ENCODE peak calls at places on chromosomes 12 and 14, in eight cellular contexts. I, X, J, H, F, T, O and W are unnamed samples.

GRCh38 chr14:78605065-78605762 is 435.0 kb downstream of the NRXN3 start:
- DNase-seq in F (no peak), J (no peak), X (no peak), O (no peak), H (no peak), T (no peak), I (no peak), W (no peak)

GRCh38 chr12:1919763-1920162 is 1.3 kb upstream of the CACNA2D4 start:
- DNase-seq in X (no peak), I (no peak), H (no peak), J (no peak), O (no peak), T (no peak), F (no peak), W (no peak)

GRCh38 chr12:92020983-92021664 is 124.5 kb downstream of the BTG1 start:
- DNase-seq in X (no peak), O (no peak), F (no peak), I (no peak), T (no peak), H (no peak), J (peak; percentile 27), W (no peak)

GRCh38 chr12:79434561-79434960 is 256.2 kb downstream of the PAWR start:
- DNase-seq in H (no peak), J (no peak), T (no peak), F (no peak), O (no peak), I (no peak), X (no peak), W (no peak)

GRCh38 chr12:66964629-66965028 is 285.8 kb upstream of the GRIP1 start:
- DNase-seq in J (no peak), I (peak; percentile 42), F (no peak), T (peak; percentile 87), X (no peak), O (no peak), H (no peak), W (peak; percentile 23)

GRCh38 chr12:122190842-122191668 is 8.1 kb downstream of the LRRC43 start:
- DNase-seq in F (peak; percentile 72), H (peak; percentile 48), I (peak; percentile 68), O (peak; percentile 81), J (peak; percentile 59), X (peak; percentile 84), T (peak; percentile 62), W (no peak)

GRCh38 chr14:61545716-61546455 is 149.4 kb upstream of the HIF1A start:
- DNase-seq in O (no peak), I (no peak), X (no peak), H (no peak), T (no peak), F (no peak), J (no peak), W (no peak)

GRCh38 chr12:124395986-124396385 is 101.1 kb downstream of the RFLNA start:
- DNase-seq in H (no peak), F (no peak), O (no peak), T (no peak), X (peak; percentile 53), J (no peak), I (no peak), W (no peak)

GRCh38 chr14:55915464-55915863 is 202.7 kb upstream of the PELI2 start:
- DNase-seq in F (no peak), T (peak; percentile 40), H (no peak), J (no peak), O (no peak), I (no peak), X (no peak), W (no peak)

GRCh38 chr12:16606936-16607335 is 974 bp upstream of the LMO3 start:
- DNase-seq in F (no peak), T (no peak), H (no peak), X (no peak), O (peak; percentile 20), I (no peak), J (no peak), W (no peak)

GRCh38 chr12:120361506-120362208 is 7.3 kb downstream of the MSI1 start:
- DNase-seq in J (peak; percentile 34), H (peak; percentile 48), F (no peak), T (peak; percentile 67), O (peak; percentile 100), X (peak; percentile 28), I (peak; percentile 20), W (peak; percentile 12)

GRCh38 chr12:57952766-57953165 is 11.4 kb downstream of the ATP23 start:
- DNase-seq in X (no peak), F (no peak), T (no peak), H (no peak), I (no peak), J (no peak), O (no peak), W (no peak)

GRCh38 chr12:114799574-114800487 is 115.9 kb upstream of the TBX3 start:
- DNase-seq in J (peak; percentile 41), O (peak; percentile 71), I (no peak), T (no peak), F (peak; percentile 58), H (peak; percentile 83), X (peak; percentile 15), W (no peak)

GRCh38 chr14:54772451-54772881 is 130.2 kb downstream of the GCH1 start:
- DNase-seq in X (no peak), H (no peak), T (no peak), J (peak; percentile 59), O (no peak), I (no peak), F (no peak), W (no peak)

GRCh38 chr14:75547552-75548250 is 25.4 kb downstream of the BATF start:
- DNase-seq in T (no peak), O (no peak), I (no peak), H (no peak), X (no peak), F (no peak), J (no peak), W (no peak)

GRCh38 chr14:104266643-104267575 is 128.5 kb downstream of the KIF26A start:
- DNase-seq in H (no peak), X (no peak), T (no peak), O (no peak), J (no peak), F (no peak), I (no peak), W (no peak)

GRCh38 chr12:131093971-131094830 is 140.5 kb downstream of the ADGRD1 start:
- DNase-seq in J (no peak), X (peak; percentile 4), H (no peak), T (no peak), I (no peak), O (no peak), F (no peak), W (no peak)

DNA sequence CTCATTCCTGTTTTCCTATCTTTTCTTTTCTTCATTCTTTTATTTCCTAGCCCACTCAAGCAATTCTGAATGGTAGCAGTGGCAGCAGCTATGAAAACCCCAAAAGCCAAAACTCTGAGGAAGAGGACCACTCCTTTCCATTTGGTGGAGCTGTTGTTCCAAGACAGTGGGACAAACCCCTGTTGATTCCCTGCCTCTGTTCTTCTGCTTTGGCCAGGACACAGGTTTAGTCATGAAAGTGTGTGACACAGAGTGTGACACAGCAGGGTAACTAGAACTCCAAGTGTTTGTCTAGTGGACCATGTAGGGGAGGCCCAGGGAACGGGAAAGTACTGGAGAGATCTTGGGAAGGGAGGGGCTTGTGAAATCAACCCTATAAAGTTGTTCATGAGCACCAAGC is 71.1 kb downstream of the PTCSC3 start:
- DNase-seq in J (no peak), F (peak; percentile 40), X (no peak), I (no peak), O (peak; percentile 75), T (no peak), H (no peak), W (peak; percentile 50)
- TF ChIP-seq CTCF in J (peak; percentile 6), F (peak; percentile 46), X (no peak), I (no peak), O (peak; percentile 75), T (peak; percentile 15), H (no peak), W (peak; percentile 43)

GRCh38 chr12:62933871-62934798 is 815 bp downstream of the PPM1H start:
- DNase-seq in T (peak; percentile 15), X (peak; percentile 35), J (peak; percentile 4), H (peak; percentile 60), F (no peak), O (peak; percentile 65), I (no peak), W (no peak)

GRCh38 chr12:62928632-62929031 is 6.3 kb downstream of the PPM1H start:
- DNase-seq in J (no peak), O (no peak), H (no peak), T (no peak), F (no peak), X (no peak), I (no peak), W (no peak)

GRCh38 chr12:62933220-62933870 is 1.6 kb downstream of the PPM1H start:
- DNase-seq in T (no peak), F (no peak), I (no peak), O (peak; percentile 57), J (no peak), X (peak; percentile 22), H (peak; percentile 36), W (no peak)

GRCh38 chr12:62931481-62931880 is 3.5 kb downstream of the PPM1H start:
- DNase-seq in F (no peak), T (no peak), I (no peak), O (no peak), H (no peak), J (no peak), X (no peak), W (no peak)

DNA sequence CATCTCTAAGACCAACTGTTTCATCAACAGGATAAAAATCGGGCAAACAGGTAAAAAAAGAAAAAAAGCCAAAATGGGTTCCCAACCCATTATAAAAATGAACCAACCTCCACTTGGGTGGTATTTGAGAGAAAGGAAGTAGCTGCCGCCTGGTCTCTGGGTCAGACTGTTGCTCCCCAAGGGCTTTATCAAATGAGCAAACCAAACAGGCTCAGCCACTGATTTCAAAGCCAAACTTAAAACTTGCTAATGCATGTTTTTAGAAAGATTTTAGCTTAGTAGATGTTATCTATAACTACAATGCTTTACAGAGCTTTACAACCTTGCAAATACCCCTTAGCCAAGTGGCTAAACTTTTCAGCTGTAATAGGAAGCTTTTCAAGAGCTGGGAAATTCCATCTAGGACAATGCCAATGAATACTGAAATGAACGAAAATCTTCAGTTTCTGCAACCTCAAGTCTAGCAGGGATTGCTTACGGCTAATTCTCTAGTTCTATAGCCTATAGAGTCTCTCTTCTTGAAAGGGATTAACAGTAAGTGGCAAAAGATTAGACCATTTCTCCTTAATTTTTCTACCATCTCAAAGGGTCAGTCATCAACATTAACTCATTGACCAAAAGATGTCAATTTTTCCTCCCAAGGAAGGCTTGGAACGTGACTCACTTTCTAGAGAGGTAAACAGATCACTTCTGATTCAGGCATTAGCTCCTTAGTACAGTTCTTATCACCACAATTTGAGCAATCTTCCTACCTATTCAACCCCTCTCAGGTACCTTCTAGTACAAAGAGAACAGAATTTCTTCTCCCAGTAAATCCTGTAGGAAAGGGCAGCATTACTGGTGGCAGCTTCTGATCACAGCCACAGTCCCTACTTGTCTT is 4.2 kb downstream of the PPM1H start:
- DNase-seq in F (no peak), T (no peak), O (no peak), I (no peak), X (no peak), J (peak; percentile 4), H (no peak), W (no peak)
- H3K4me3 ChIP-seq in F (no peak overlapping the region), T (no peak overlapping the region), O (no peak overlapping the region), I (no peak overlapping the region), X (no peak overlapping the region), J (no peak overlapping the region), H (no peak overlapping the region), W (no peak overlapping the region)

GRCh38 chr14:93928184-93929047 is 1.3 kb downstream of the FAM181A start:
- DNase-seq in T (no peak), F (no peak), X (no peak), J (no peak), H (no peak), O (no peak), I (no peak), W (no peak)
- H3K27me3 ChIP-seq in T (no peaks in the 10 kb centered on the region), F (no peaks in the 10 kb centered on the region), X (no peaks in the 10 kb centered on the region), J (peaks cover 22% of the 10 kb centered on the region), H (no peaks in the 10 kb centered on the region), O (no peaks in the 10 kb centered on the region), I (no peaks in the 10 kb centered on the region), W (peaks cover 13% of the 10 kb centered on the region)

GRCh38 chr14:23550827-23551265 is 719 bp downstream of the ZFHX2 start:
- DNase-seq in T (no peak), I (no peak), X (peak; percentile 27), O (peak; percentile 64), F (no peak), H (peak; percentile 50), J (peak; percentile 10), W (no peak)
- TF ChIP-seq CTCF in T (no peak), I (no peak), X (no peak), O (no peak), F (no peak), H (no peak), J (no peak), W (no peak)